ENCODE peak calls at places on chromosome 18, in five cellular contexts. O, N, B, Y and A are unnamed samples.
A peak's percentile ranks its signal among the peaks of the same experiment; 100 is the strongest.

GRCh38 chr18:28161608-28162599 is 15.0 kb downstream of the CDH2 start:
- DNase-seq in O (peak; percentile 70), Y (no peak), N (peak; percentile 44), B (no peak), A (no peak)

GRCh38 chr18:59540356-59540755 is 156.9 kb downstream of the CCBE1 start:
- DNase-seq in O (no peak), B (no peak), N (no peak), Y (no peak), A (no peak)

GRCh38 chr18:23631746-23632145 is 31.0 kb downstream of the ANKRD29 start:
- DNase-seq in O (peak; percentile 11), Y (no peak), N (no peak), B (no peak), A (no peak)

GRCh38 chr18:24417465-24417864 is 9.0 kb upstream of the IMPACT start:
- DNase-seq in O (no peak), N (no peak), B (no peak), Y (no peak), A (no peak)

GRCh38 chr18:58538604-58539386 is 90.1 kb downstream of the ALPK2 start:
- DNase-seq in Y (no peak), N (no peak), O (no peak), B (no peak), A (no peak)

GRCh38 chr18:22345733-22346132 is 72.0 kb downstream of the CTAGE1 start:
- DNase-seq in O (no peak), N (no peak), Y (no peak), B (no peak), A (no peak)

GRCh38 chr18:72013512-72013911 is 530.6 kb downstream of the CBLN2 start:
- DNase-seq in O (no peak), Y (no peak), B (no peak), N (no peak), A (no peak)

GRCh38 chr18:26746284-26747130 is 119.0 kb downstream of the AQP4 start:
- DNase-seq in Y (no peak), B (no peak), O (peak; percentile 49), N (no peak), A (no peak)

GRCh38 chr18:63137999-63138448 is 181.5 kb downstream of the BCL2 start:
- DNase-seq in O (no peak), B (no peak), Y (no peak), N (no peak), A (no peak)

GRCh38 chr18:58862851-58863538 is 1.7 kb upstream of the ZNF532 start:
- DNase-seq in O (peak; percentile 64), Y (no peak), B (peak; percentile 41), N (peak; percentile 53), A (no peak)

GRCh38 chr18:5895300-5895885 is at the start of gene TMEM200C:
- DNase-seq in Y (no peak), B (peak; percentile 18), N (peak; percentile 63), O (peak; percentile 9), A (no peak)